ENCODE peak calls at places on chromosomes 16 and 17, in eight cellular contexts. U is AG08395; Z is stimulated activated CD4-positive, alpha-beta T cell treated with anti-CD3 and anti-CD28 coated beads, Interleukin-15, amount 100 ng/mL, for 24 hours; H is activated T-cell treated with anti-CD3 and anti-CD28 coated beads, Interleukin-2, amount 50 U/mL, for 72 hours; G is NCI-H69; N is stimulated activated CD8-positive, alpha-beta memory T cell treated with anti-CD3 and anti-CD28 coated beads, Interleukin-12 subunit alpha, Interleukin-12 subunit beta, amount 100 ng/mL, for 4 hours; X is foreskin melanocyte; C is OCI-M1. Y is an unnamed sample.

GRCh38 chr16:81397058-81397878 is 47.3 kb upstream of the CMIP start:
- DNase-seq in X (no peak), G (no peak), N (no peak), Z (no peak), H (no peak), U (no peak), C (no peak), Y (no peak)

GRCh38 chr16:57736419-57737281 is 1.1 kb downstream of the KATNB1 start:
- DNase-seq in H (peak), C (peak), G (peak), U (peak), Z (peak), X (peak), N (no peak), Y (peak)

GRCh38 chr17:44793885-44794698 is 35.3 kb downstream of the ADAM11 start:
- DNase-seq in C (no peak), H (no peak), N (no peak), X (no peak), Z (no peak), G (no peak), U (no peak), Y (no peak)

GRCh38 chr17:74283371-74283673 is 9.3 kb downstream of the DNAI2 start:
- DNase-seq in H (no peak), U (no peak), C (no peak), N (no peak), G (no peak), Z (no peak), X (no peak), Y (no peak)

GRCh38 chr16:22189473-22190168 is 16.5 kb upstream of the EEF2K start:
- DNase-seq in X (no peak), G (peak), H (peak), N (peak), U (no peak), Z (peak), C (peak), Y (no peak)

GRCh38 chr16:56985288-56985961 is 3.9 kb upstream of the NLRC5 start:
- DNase-seq in X (peak), H (peak), U (peak), C (no peak), N (no peak), Z (no peak), G (peak), Y (no peak)

GRCh38 chr16:25481636-25482035 is 210.1 kb upstream of the HS3ST4 start:
- DNase-seq in X (no peak), N (no peak), U (no peak), H (no peak), Z (no peak), C (no peak), G (no peak), Y (no peak)

GRCh38 chr17:65294184-65294719 is 157.1 kb downstream of the RGS9 start:
- DNase-seq in Z (peak), C (peak), U (peak), H (peak), G (peak), X (peak), N (peak), Y (peak)

GRCh38 chr16:73172621-73173312 is 124.8 kb upstream of the ZFHX3 start:
- DNase-seq in X (peak), C (no peak), Z (no peak), G (peak), N (no peak), H (no peak), U (peak), Y (no peak)

GRCh38 chr16:80319181-80319580 is 221.6 kb upstream of the DYNLRB2 start:
- DNase-seq in H (no peak), X (no peak), C (no peak), Z (no peak), U (no peak), G (no peak), N (no peak), Y (no peak)

GRCh38 chr16:83589576-83589975 is 218.2 kb upstream of the HSBP1 start:
- DNase-seq in H (no peak), G (no peak), X (no peak), C (no peak), U (no peak), Z (no peak), N (no peak), Y (no peak)

GRCh38 chr17:80824549-80825470 is 166.8 kb upstream of the CHMP6 start:
- DNase-seq in H (no peak), U (no peak), Z (no peak), N (no peak), C (no peak), G (no peak), X (no peak), Y (no peak)

GRCh38 chr17:44536090-44536960 is 21.0 kb upstream of the FZD2 start:
- DNase-seq in H (no peak), X (no peak), U (no peak), G (no peak), C (no peak), N (no peak), Z (no peak), Y (no peak)

GRCh38 chr16:641326-642188 is at the start of gene MCRIP2:
- DNase-seq in N (peak), U (peak), G (peak), H (peak), C (peak), X (peak), Z (peak), Y (no peak)

GRCh38 chr17:65231662-65232335 is 94.6 kb downstream of the RGS9 start:
- DNase-seq in H (peak), U (peak), C (peak), X (peak), G (peak), Z (peak), N (no peak), Y (peak)

GRCh38 chr16:86519649-86520316 is 9.5 kb downstream of the FOXF1 start:
- DNase-seq in H (peak), U (peak), C (peak), X (peak), Z (peak), N (peak), G (peak), Y (peak)

GRCh38 chr17:77948690-77949114 is 9.8 kb upstream of the TNRC6C start:
- DNase-seq in G (no peak), X (peak), Z (no peak), C (no peak), H (no peak), U (peak), N (no peak), Y (no peak)

GRCh38 chr17:5120036-5120435 is 4.2 kb downstream of the USP6 start:
- DNase-seq in U (no peak), X (no peak), N (no peak), Z (no peak), C (no peak), H (no peak), G (no peak), Y (no peak)

GRCh38 chr17:77371117-77371887 is 230.5 kb downstream of the SEC14L1 start:
- DNase-seq in U (peak), Z (no peak), N (no peak), X (no peak), H (no peak), G (peak), C (peak), Y (no peak)

GRCh38 chr16:66273036-66273435 is 93.5 kb upstream of the CDH5 start:
- DNase-seq in N (no peak), C (no peak), G (no peak), X (no peak), U (no peak), H (no peak), Z (no peak), Y (no peak)

GRCh38 chr16:25298165-25298872 is 40.7 kb upstream of the ZKSCAN2 start:
- DNase-seq in H (no peak), Z (no peak), X (no peak), C (no peak), G (peak), U (no peak), N (no peak), Y (no peak)

GRCh38 chr16:24525970-24526559 is 13.3 kb upstream of the RBBP6 start:
- DNase-seq in C (no peak), N (no peak), G (no peak), U (peak), Z (no peak), X (no peak), H (no peak), Y (no peak)

GRCh38 chr17:49180303-49180702 is 30.1 kb downstream of the GNGT2 start:
- DNase-seq in U (peak), N (peak), H (peak), Z (peak), C (peak), G (peak), X (peak), Y (peak)